ENCODE peak calls at places on chromosomes 3 and 15, in five cellular contexts. One of them, this sample, is unnamed.

GRCh38 chr3:12323237-12323636 is 34.4 kb downstream of the PPARG start:
- DNase-seq in GM20000: no peak
- DNase-seq in HCT116: no peak
- DNase-seq in HepG2: no peak
- DNase-seq in pancreas: no peak
- DNase-seq in this sample: no peak

GRCh38 chr3:188881954-188882641 is 289.7 kb upstream of the TPRG1 start:
- DNase-seq in pancreas: no peak
- DNase-seq in GM20000: no peak
- DNase-seq in HepG2: peak
- DNase-seq in HCT116: peak
- DNase-seq in this sample: no peak

GRCh38 chr3:131020122-131020693 is 6.4 kb downstream of the ASTE1 start:
- DNase-seq in GM20000: peak
- DNase-seq in pancreas: no peak
- DNase-seq in HepG2: no peak
- DNase-seq in HCT116: no peak
- DNase-seq in this sample: no peak

GRCh38 chr3:111750278-111750884 is 108.7 kb upstream of the PHLDB2 start:
- DNase-seq in pancreas: no peak
- DNase-seq in GM20000: no peak
- DNase-seq in HepG2: no peak
- DNase-seq in HCT116: no peak
- DNase-seq in this sample: no peak

GRCh38 chr15:41659855-41660234 is 360 bp upstream of the MGA start:
- DNase-seq in HCT116: no peak
- DNase-seq in HepG2: no peak
- DNase-seq in pancreas: peak
- DNase-seq in GM20000: no peak
- DNase-seq in this sample: no peak

GRCh38 chr3:54047568-54047967 is 74.8 kb upstream of the CACNA2D3 start:
- DNase-seq in GM20000: no peak
- DNase-seq in pancreas: no peak
- DNase-seq in HCT116: no peak
- DNase-seq in HepG2: no peak
- DNase-seq in this sample: no peak

GRCh38 chr15:77415450-77416448 is 4.2 kb downstream of the PEAK1 start:
- DNase-seq in HCT116: no peak
- DNase-seq in HepG2: no peak
- DNase-seq in GM20000: no peak
- DNase-seq in pancreas: no peak
- DNase-seq in this sample: no peak

GRCh38 chr3:94647131-94647530 is 584.3 kb downstream of the NSUN3 start:
- DNase-seq in HepG2: peak
- DNase-seq in GM20000: no peak
- DNase-seq in pancreas: no peak
- DNase-seq in HCT116: no peak
- DNase-seq in this sample: no peak

GRCh38 chr3:111616417-111617105 is 21.4 kb upstream of the ZBED2 start:
- DNase-seq in HCT116: no peak
- DNase-seq in HepG2: peak
- DNase-seq in GM20000: peak
- DNase-seq in pancreas: no peak
- DNase-seq in this sample: no peak

GRCh38 chr15:75641603-75642002 is 1.6 kb upstream of the IMP3 start:
- DNase-seq in HepG2: no peak
- DNase-seq in pancreas: no peak
- DNase-seq in HCT116: no peak
- DNase-seq in GM20000: no peak
- DNase-seq in this sample: no peak

GRCh38 chr3:84825817-84826216 is 133.0 kb upstream of the CADM2 start:
- DNase-seq in HCT116: no peak
- DNase-seq in HepG2: no peak
- DNase-seq in GM20000: no peak
- DNase-seq in pancreas: no peak
- DNase-seq in this sample: no peak

GRCh38 chr3:174170248-174170647 is 688.9 kb upstream of the NAALADL2 start:
- DNase-seq in HCT116: no peak
- DNase-seq in pancreas: no peak
- DNase-seq in GM20000: no peak
- DNase-seq in HepG2: no peak
- DNase-seq in this sample: no peak

GRCh38 chr3:25362118-25362517 is 65.9 kb upstream of the RARB start:
- DNase-seq in HepG2: no peak
- DNase-seq in pancreas: no peak
- DNase-seq in GM20000: no peak
- DNase-seq in HCT116: no peak
- DNase-seq in this sample: no peak

GRCh38 chr3:114121996-114122709 is 56.7 kb downstream of the DRD3 start:
- DNase-seq in GM20000: no peak
- DNase-seq in pancreas: no peak
- DNase-seq in HepG2: no peak
- DNase-seq in HCT116: no peak
- DNase-seq in this sample: no peak

GRCh38 chr15:29115093-29115991 is 154.3 kb downstream of the NSMCE3 start:
- DNase-seq in GM20000: no peak
- DNase-seq in HepG2: no peak
- DNase-seq in pancreas: no peak
- DNase-seq in HCT116: no peak
- DNase-seq in this sample: no peak

GRCh38 chr15:77959094-77959879 is 118.2 kb downstream of the TBC1D2B start:
- DNase-seq in HepG2: peak
- DNase-seq in pancreas: peak
- DNase-seq in HCT116: peak
- DNase-seq in GM20000: peak
- DNase-seq in this sample: peak

GRCh38 chr3:14876942-14877341 is 58.2 kb downstream of the FGD5 start:
- DNase-seq in GM20000: no peak
- DNase-seq in HCT116: no peak
- DNase-seq in pancreas: no peak
- DNase-seq in HepG2: no peak
- DNase-seq in this sample: no peak

GRCh38 chr15:95937128-95937528 is 393.4 kb upstream of the NR2F2 start:
- DNase-seq in GM20000: no peak
- DNase-seq in HepG2: no peak
- DNase-seq in HCT116: no peak
- DNase-seq in pancreas: no peak
- DNase-seq in this sample: no peak

GRCh38 chr3:195319060-195319459 is 48.1 kb upstream of the XXYLT1 start:
- DNase-seq in HCT116: no peak
- DNase-seq in pancreas: no peak
- DNase-seq in GM20000: no peak
- DNase-seq in HepG2: no peak
- DNase-seq in this sample: no peak

GRCh38 chr3:195451373-195452000 is 8.7 kb upstream of the ACAP2 start:
- DNase-seq in HCT116: no peak
- DNase-seq in pancreas: no peak
- DNase-seq in GM20000: no peak
- DNase-seq in HepG2: no peak
- DNase-seq in this sample: no peak

GRCh38 chr3:55893045-55893664 is 406.0 kb upstream of the WNT5A start:
- DNase-seq in pancreas: no peak
- DNase-seq in HepG2: no peak
- DNase-seq in GM20000: no peak
- DNase-seq in HCT116: no peak
- DNase-seq in this sample: no peak

GRCh38 chr15:69673236-69673881 is 220.7 kb downstream of the RPLP1 start:
- DNase-seq in HepG2: no peak
- DNase-seq in GM20000: no peak
- DNase-seq in pancreas: no peak
- DNase-seq in HCT116: no peak
- DNase-seq in this sample: no peak

GRCh38 chr3:120113128-120114116 is 19.2 kb upstream of the GSK3B start:
- DNase-seq in HepG2: no peak
- DNase-seq in GM20000: no peak
- DNase-seq in HCT116: peak
- DNase-seq in pancreas: no peak
- DNase-seq in this sample: no peak

GRCh38 chr3:195760345-195760983 is 39.7 kb downstream of the MUC20 start:
- DNase-seq in pancreas: no peak
- DNase-seq in GM20000: no peak
- DNase-seq in HCT116: no peak
- DNase-seq in HepG2: no peak
- DNase-seq in this sample: no peak

GRCh38 chr15:32909431-32909830 is 191.6 kb downstream of the GREM1 start:
- DNase-seq in HCT116: no peak
- DNase-seq in pancreas: no peak
- DNase-seq in HepG2: no peak
- DNase-seq in GM20000: no peak
- DNase-seq in this sample: no peak

GRCh38 chr3:140830391-140830790 is 111.2 kb upstream of the SLC25A36 start:
- DNase-seq in HepG2: no peak
- DNase-seq in pancreas: no peak
- DNase-seq in GM20000: no peak
- DNase-seq in HCT116: no peak
- DNase-seq in this sample: no peak

GRCh38 chr3:38150780-38151528 is 12.5 kb downstream of the MYD88 start:
- DNase-seq in HepG2: no peak
- DNase-seq in HCT116: no peak
- DNase-seq in pancreas: no peak
- DNase-seq in GM20000: no peak
- DNase-seq in this sample: no peak

GRCh38 chr15:50675524-50676144 is 11.0 kb downstream of the TRPM7 start:
- DNase-seq in HepG2: no peak
- DNase-seq in pancreas: no peak
- DNase-seq in HCT116: peak
- DNase-seq in GM20000: no peak
- DNase-seq in this sample: no peak

GRCh38 chr15:68114840-68115239 is 60.7 kb downstream of the PIAS1 start:
- DNase-seq in GM20000: no peak
- DNase-seq in HepG2: no peak
- DNase-seq in pancreas: no peak
- DNase-seq in HCT116: no peak
- DNase-seq in this sample: no peak

GRCh38 chr3:55771503-55771902 is 284.4 kb upstream of the WNT5A start:
- DNase-seq in GM20000: no peak
- DNase-seq in pancreas: no peak
- DNase-seq in HepG2: no peak
- DNase-seq in HCT116: no peak
- DNase-seq in this sample: no peak

DNA sequence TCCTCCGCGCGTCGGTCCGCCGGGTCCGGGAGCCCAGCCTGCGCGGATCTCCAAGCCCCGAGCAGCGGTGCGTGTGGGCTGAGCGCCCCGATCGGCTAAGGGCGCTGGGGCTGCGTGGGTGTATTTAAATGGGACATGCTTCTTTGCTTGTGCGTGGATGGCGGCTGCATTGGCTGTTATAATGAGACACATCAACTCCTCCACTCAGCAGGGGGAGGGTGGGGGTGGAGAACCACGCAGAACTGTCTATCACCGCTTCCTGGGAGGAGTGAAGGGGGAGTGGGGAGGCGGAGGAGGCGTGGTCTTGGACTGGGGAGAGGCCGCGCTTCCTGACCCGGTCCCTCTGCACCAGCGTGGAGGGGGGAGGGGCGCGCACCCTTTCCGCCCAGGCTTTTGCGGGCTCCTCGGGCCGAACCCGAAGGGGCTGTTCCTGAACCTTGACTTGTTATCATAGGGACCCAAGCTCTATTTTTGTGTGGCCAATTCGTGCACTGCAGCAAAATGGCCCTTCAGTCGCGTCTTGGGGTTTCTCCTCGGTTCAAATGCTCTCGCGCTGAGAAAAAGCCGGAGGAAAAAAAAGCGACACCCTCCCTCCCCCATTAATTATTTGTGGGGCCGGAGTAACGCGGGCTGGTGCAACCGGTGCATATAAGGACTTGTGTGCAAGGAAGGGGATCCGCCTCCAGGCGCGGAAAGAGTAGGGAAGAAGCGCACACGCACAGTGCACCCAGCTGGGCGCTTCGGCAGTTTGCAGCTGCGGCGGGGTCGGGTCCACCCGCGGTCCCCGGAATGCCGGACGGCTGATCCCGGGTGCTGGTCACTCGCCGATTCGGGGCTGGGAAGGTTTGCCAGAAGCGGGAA is at the start of gene TNIK:
- DNase-seq in pancreas: peak
- DNase-seq in GM20000: peak
- DNase-seq in HCT116: peak
- DNase-seq in HepG2: peak
- DNase-seq in this sample: peak
- TF ChIP-seq CTCF in pancreas: no peak
- TF ChIP-seq CTCF in GM20000: no peak
- TF ChIP-seq CTCF in HCT116: peak
- TF ChIP-seq CTCF in HepG2: peak
- TF ChIP-seq CTCF in this sample: no peak

GRCh38 chr3:57689367-57690053 is 3.4 kb downstream of the DENND6A start:
- DNase-seq in HepG2: no peak
- DNase-seq in pancreas: no peak
- DNase-seq in HCT116: no peak
- DNase-seq in GM20000: no peak
- DNase-seq in this sample: no peak
- TF ChIP-seq CTCF in HepG2: no peak
- TF ChIP-seq CTCF in pancreas: no peak
- TF ChIP-seq CTCF in HCT116: no peak
- TF ChIP-seq CTCF in GM20000: no peak
- TF ChIP-seq CTCF in this sample: no peak

DNA sequence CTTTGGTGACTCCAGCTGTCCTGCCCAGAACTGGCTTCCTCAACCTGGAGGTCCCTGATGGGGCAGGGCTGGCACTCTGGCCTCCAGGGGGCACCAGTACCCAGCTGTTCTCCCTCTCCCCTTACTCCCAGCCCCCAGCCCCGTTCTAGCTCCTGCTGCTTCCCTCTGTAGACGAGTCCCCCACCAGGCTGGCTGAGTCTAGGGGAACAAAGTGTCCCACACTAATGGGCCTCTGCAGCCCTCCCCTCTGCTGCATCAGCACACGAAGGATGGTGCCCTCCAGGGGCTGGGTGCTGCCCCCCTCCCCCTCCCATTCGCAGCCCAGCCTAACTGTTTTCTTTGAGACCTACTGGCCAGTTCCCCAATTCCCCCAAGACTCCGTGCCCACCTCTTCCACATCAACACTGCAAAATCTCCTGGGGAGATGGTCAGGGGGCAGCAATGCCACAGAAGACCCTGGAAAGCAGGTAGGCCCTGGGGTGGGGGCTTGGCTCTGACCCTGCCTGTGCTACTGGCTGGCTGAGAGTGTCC is 4.2 kb downstream of the RHCG start:
- DNase-seq in HepG2: no peak
- DNase-seq in pancreas: peak
- DNase-seq in GM20000: no peak
- DNase-seq in HCT116: no peak
- DNase-seq in this sample: no peak
- TF ChIP-seq CTCF in HepG2: peak
- TF ChIP-seq CTCF in pancreas: peak
- TF ChIP-seq CTCF in GM20000: peak
- TF ChIP-seq CTCF in HCT116: peak
- TF ChIP-seq CTCF in this sample: no peak

DNA sequence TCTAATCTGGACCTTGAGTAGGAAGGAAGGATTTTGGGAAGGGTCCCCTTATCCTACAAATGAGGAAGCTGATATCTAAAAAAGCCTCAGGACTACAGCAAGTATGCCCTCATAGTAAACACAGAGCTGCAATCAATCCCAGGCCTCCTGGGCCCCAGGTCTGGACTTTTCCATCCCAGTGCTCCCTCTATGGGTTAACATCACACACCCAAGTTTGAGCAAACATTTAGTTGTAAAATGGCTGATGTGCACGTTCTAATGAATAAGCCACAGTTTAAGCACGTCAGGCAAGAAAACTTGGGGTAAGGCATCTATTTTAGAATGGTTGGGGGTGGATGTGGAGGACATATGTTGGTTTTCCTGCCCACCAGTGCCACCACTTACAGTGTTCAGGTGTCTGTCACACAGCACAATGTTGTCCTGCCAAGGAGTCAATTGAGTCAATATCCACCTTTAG is 44.3 kb upstream of the UBE2E1 start:
- DNase-seq in pancreas: no peak
- DNase-seq in GM20000: peak
- DNase-seq in HepG2: peak
- DNase-seq in HCT116: peak
- DNase-seq in this sample: no peak
- TF ChIP-seq CTCF in pancreas: no peak
- TF ChIP-seq CTCF in GM20000: peak
- TF ChIP-seq CTCF in HepG2: peak
- TF ChIP-seq CTCF in HCT116: peak
- TF ChIP-seq CTCF in this sample: no peak